ENCODE peak calls at places on chromosomes 7 and 10, in eight cellular contexts. G is WTC11, X is PC-3, W is fibroblast of mammary gland, U is cardiac muscle cell, A is astrocyte of the cerebellum, T is dorsolateral prefrontal cortex, H is glutamatergic neuron. L is an unnamed sample.

GRCh38 chr7:139713835-139714162 is 64.0 kb downstream of the HIPK2 start:
- DNase-seq in G (no peak), X (no peak), W (no peak), U (no peak), A (no peak), T (no peak), H (peak; percentile 27), L (no peak)

GRCh38 chr10:113047605-113047962 is 97.5 kb downstream of the TCF7L2 start:
- DNase-seq in G (no peak), X (no peak), W (peak; percentile 66), U (no peak), A (peak; percentile 70), T (no peak), H (no peak), L (no peak)

GRCh38 chr10:125795111-125795510 is 19.5 kb upstream of the MMP21 start:
- DNase-seq in G (no peak), X (no peak), W (no peak), U (no peak), A (no peak), T (peak; percentile 82), H (no peak), L (no peak)

GRCh38 chr7:151794508-151795167 is 82.3 kb downstream of the PRKAG2 start:
- DNase-seq in G (peak; percentile 10), X (no peak), W (no peak), U (no peak), A (no peak), T (no peak), H (peak; percentile 12), L (peak; percentile 53)

GRCh38 chr7:30447466-30447865 is 31.1 kb downstream of the NOD1 start:
- DNase-seq in G (no peak), X (no peak), W (no peak), U (no peak), A (no peak), T (no peak), H (no peak), L (no peak)

GRCh38 chr7:153887756-153888591 is 164.2 kb upstream of the DPP6 start:
- DNase-seq in G (no peak), X (no peak), W (no peak), U (peak; percentile 8), A (no peak), T (no peak), H (no peak), L (peak; percentile 16)

GRCh38 chr7:99617187-99617781 is 538 bp downstream of the ZSCAN25 start:
- DNase-seq in G (no peak), X (no peak), W (no peak), U (no peak), A (no peak), T (no peak), H (no peak), L (no peak)

GRCh38 chr7:36564500-36564899 is 159.8 kb downstream of the AOAH start:
- DNase-seq in G (no peak), X (no peak), W (no peak), U (no peak), A (no peak), T (no peak), H (no peak), L (no peak)

GRCh38 chr7:135254-135653 is 57.1 kb upstream of the FAM20C start:
- DNase-seq in G (no peak), X (no peak), W (no peak), U (no peak), A (no peak), T (no peak), H (no peak), L (no peak)

GRCh38 chr10:37865957-37866671 is 8.7 kb upstream of the ZNF248 start:
- DNase-seq in G (no peak), X (no peak), W (no peak), U (no peak), A (no peak), T (no peak), H (no peak), L (no peak)

GRCh38 chr10:12749760-12750478 is 251.6 kb downstream of the CCDC3 start:
- DNase-seq in G (no peak), X (no peak), W (no peak), U (no peak), A (no peak), T (no peak), H (no peak), L (no peak)

GRCh38 chr7:43211276-43211675 is 98.8 kb downstream of the HECW1 start:
- DNase-seq in G (no peak), X (peak; percentile 14), W (no peak), U (peak; percentile 13), A (no peak), T (no peak), H (no peak), L (no peak)

GRCh38 chr7:155296006-155296787 is 1.5 kb upstream of the INSIG1 start:
- DNase-seq in G (no peak), X (no peak), W (no peak), U (no peak), A (no peak), T (no peak), H (no peak), L (no peak)

GRCh38 chr10:113228570-113228969 is 278.5 kb downstream of the TCF7L2 start:
- DNase-seq in G (no peak), X (no peak), W (peak; percentile 63), U (no peak), A (peak; percentile 73), T (no peak), H (no peak), L (no peak)

GRCh38 chr7:24920702-24921679 is 59.0 kb downstream of the OSBPL3 start:
- DNase-seq in G (no peak), X (peak; percentile 58), W (no peak), U (no peak), A (no peak), T (no peak), H (no peak), L (no peak)
- TF ChIP-seq CTCF in G (no peak), X (no peak), W (no peak), U (no peak), A (no peak), T (no peak), H (no peak), L (no peak)

GRCh38 chr10:133307776-133308430 is 769 bp downstream of the TUBGCP2 start:
- DNase-seq in G (peak; percentile 76), X (peak; percentile 83), W (peak; percentile 58), U (peak; percentile 85), A (peak; percentile 20), T (no peak), H (peak; percentile 80), L (peak; percentile 75)
- TF ChIP-seq CTCF in G (no peak), X (peak; percentile 76), W (peak; percentile 71), U (peak; percentile 78), A (peak; percentile 76), T (peak; percentile 50), H (peak; percentile 69), L (peak; percentile 59)

GRCh38 chr10:101011517-101012423 is 12.2 kb downstream of the LZTS2 start:
- DNase-seq in G (peak; percentile 49), X (peak; percentile 40), W (no peak), U (peak; percentile 71), A (no peak), T (no peak), H (no peak), L (no peak)
- TF ChIP-seq CTCF in G (peak; percentile 9), X (peak; percentile 31), W (peak; percentile 34), U (peak; percentile 43), A (peak; percentile 57), T (peak; percentile 22), H (no peak), L (peak; percentile 40)

GRCh38 chr7:47474937-47475879 is 106.7 kb downstream of the TNS3 start:
- DNase-seq in G (peak; percentile 56), X (peak; percentile 96), W (peak; percentile 97), U (peak; percentile 51), A (peak; percentile 93), T (no peak), H (no peak), L (peak; percentile 47)
- TF ChIP-seq CTCF in G (no peak), X (peak; percentile 20), W (no peak), U (peak; percentile 19), A (no peak), T (no peak), H (no peak), L (no peak)

DNA sequence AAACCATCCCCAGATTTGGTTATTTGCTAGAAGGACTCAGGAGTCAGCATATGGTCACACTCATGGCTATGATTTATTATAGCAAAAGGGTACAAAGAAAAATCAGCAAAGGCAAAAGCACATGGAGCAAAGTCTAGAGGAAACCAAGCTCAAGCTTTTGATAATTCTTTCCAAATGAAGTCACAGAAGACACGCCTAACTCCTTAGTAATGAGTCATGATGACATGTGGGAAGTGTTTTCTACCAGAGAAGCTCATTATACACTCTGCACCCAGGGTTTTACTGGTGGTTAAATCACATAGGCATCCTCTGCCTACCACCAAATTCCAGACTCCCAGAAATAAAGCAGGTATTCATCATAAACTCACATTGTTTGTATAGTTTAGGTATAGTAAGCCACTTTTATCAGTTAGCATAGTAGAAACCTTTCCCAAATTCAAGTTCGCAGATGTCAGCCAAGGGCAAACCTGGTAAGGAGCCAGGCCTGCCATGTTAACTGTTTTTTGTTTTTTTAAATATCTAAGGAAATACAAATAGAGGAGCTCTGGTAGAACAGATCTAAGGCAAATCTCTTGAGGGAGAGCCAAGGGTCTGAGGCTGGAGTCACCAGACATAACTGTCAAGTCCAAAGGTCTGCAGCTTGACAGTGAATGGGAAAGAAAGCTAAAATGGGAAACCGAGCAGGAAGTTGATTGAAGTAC is 15.4 kb upstream of the HIBADH start:
- DNase-seq in G (no peak), X (peak; percentile 95), W (peak; percentile 96), U (no peak), A (peak; percentile 87), T (no peak), H (no peak), L (no peak)
- TF ChIP-seq CTCF in G (no peak), X (no peak), W (no peak), U (no peak), A (no peak), T (no peak), H (no peak), L (no peak)

GRCh38 chr10:14773551-14774213 is 1.0 kb downstream of the FAM107B start:
- DNase-seq in G (no peak), X (no peak), W (no peak), U (no peak), A (no peak), T (no peak), H (no peak), L (no peak)
- TF ChIP-seq CTCF in G (no peak), X (no peak), W (peak; percentile 11), U (peak; percentile 4), A (no peak), T (no peak), H (no peak), L (peak; percentile 10)

GRCh38 chr7:125173571-125173970 is 243.9 kb upstream of the POT1 start:
- DNase-seq in G (no peak), X (peak; percentile 9), W (no peak), U (no peak), A (no peak), T (no peak), H (no peak), L (no peak)

DNA sequence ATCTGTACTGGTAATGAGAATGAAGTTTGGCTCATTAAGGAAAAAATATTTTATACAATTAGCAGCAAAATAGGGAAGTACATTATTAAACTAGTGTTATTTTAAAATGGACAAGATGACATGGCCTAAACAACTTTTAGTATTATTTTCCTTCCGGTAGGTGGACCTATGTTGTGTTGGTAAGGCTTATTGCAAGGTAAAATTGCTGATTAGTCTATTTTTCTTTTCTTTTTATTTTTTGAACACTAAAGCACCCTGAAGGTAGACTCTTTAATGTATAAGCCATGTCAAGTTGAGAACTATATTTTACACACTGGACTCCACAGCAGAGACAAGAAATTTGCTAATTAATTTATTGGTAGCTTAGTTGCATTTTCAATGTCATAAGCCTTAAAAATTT is 239.5 kb upstream of the POT1 start:
- DNase-seq in G (no peak), X (no peak), W (no peak), U (no peak), A (no peak), T (no peak), H (no peak), L (no peak)
- TF ChIP-seq CTCF in G (no peak), X (no peak), W (no peak), U (no peak), A (no peak), T (no peak), H (no peak), L (no peak)